ENCODE peak calls at places on chromosome 11, in five cellular contexts. R, L, Z, M and V are unnamed samples. For H3K4me1, the result is how much of the 10 kb centered on the place peaks cover.

GRCh38 chr11:86122773-86123172 is 53.9 kb upstream of the PICALM start:
- DNase-seq in R (no peak), L (no peak), Z (no peak), M (no peak), V (no peak)

GRCh38 chr11:120985718-120986569 is 38.0 kb upstream of the TBCEL start:
- DNase-seq in R (peak), L (no peak), Z (peak), M (peak), V (peak)

GRCh38 chr11:38169286-38169685 is 1571.2 kb upstream of the RAG2 start:
- DNase-seq in R (no peak), L (no peak), Z (no peak), M (no peak), V (no peak)

GRCh38 chr11:76854709-76855108 is 6.0 kb upstream of the ACER3 start:
- DNase-seq in R (no peak), L (no peak), Z (no peak), M (no peak), V (no peak)

GRCh38 chr11:43447124-43447523 is 88.4 kb downstream of the TTC17 start:
- DNase-seq in R (no peak), L (no peak), Z (no peak), M (no peak), V (no peak)

GRCh38 chr11:10371926-10372641 is 67.2 kb downstream of the ADM start:
- DNase-seq in R (no peak), L (no peak), Z (no peak), M (no peak), V (no peak)

GRCh38 chr11:36186340-36186739 is 102.9 kb downstream of the COMMD9 start:
- DNase-seq in R (no peak), L (no peak), Z (no peak), M (no peak), V (no peak)

GRCh38 chr11:70135142-70136132 is 57.3 kb downstream of the ANO1 start:
- DNase-seq in R (no peak), L (no peak), Z (no peak), M (no peak), V (no peak)

GRCh38 chr11:11584446-11584810 is 37.4 kb downstream of the GALNT18 start:
- DNase-seq in R (no peak), L (no peak), Z (no peak), M (no peak), V (no peak)

GRCh38 chr11:15793032-15793996 is 563.0 kb downstream of the SOX6 start:
- DNase-seq in R (no peak), L (no peak), Z (no peak), M (no peak), V (no peak)

GRCh38 chr11:72724021-72724561 is 28.1 kb downstream of the ARAP1 start:
- DNase-seq in R (no peak), L (no peak), Z (no peak), M (no peak), V (no peak)

GRCh38 chr11:29750392-29750791 is 266.4 kb downstream of the KCNA4 start:
- DNase-seq in R (no peak), L (no peak), Z (no peak), M (no peak), V (no peak)

GRCh38 chr11:29679996-29680395 is 336.8 kb downstream of the KCNA4 start:
- DNase-seq in R (no peak), L (no peak), Z (no peak), M (no peak), V (no peak)

GRCh38 chr11:2862950-2863618 is 22.5 kb downstream of the CDKN1C start:
- DNase-seq in R (no peak), L (no peak), Z (no peak), M (no peak), V (no peak)

GRCh38 chr11:45517171-45517770 is 148.2 kb downstream of the CHST1 start:
- DNase-seq in R (no peak), L (no peak), Z (no peak), M (no peak), V (no peak)

GRCh38 chr11:62889484-62890437 is 9.1 kb downstream of the SLC3A2 start:
- DNase-seq in R (no peak), L (no peak), Z (no peak), M (no peak), V (peak)
- H3K4me1 ChIP-seq in R (under half), L (under half), Z (under half), M (under half), V (half or more)

GRCh38 chr11:32259641-32260081 is 168.8 kb downstream of the RCN1 start:
- DNase-seq in R (no peak), L (no peak), Z (peak), M (no peak), V (peak)
- H3K4me3 ChIP-seq in R (no peak), L (no peak), Z (no peak), M (no peak), V (no peak)

GRCh38 chr11:65183201-65183891 is 1.6 kb downstream of the CAPN1 start:
- DNase-seq in R (no peak), L (no peak), Z (peak), M (no peak), V (no peak)
- H3K4me1 ChIP-seq in R (under half), L (under half), Z (under half), M (under half), V (under half)

GRCh38 chr11:124751741-124752470 is at the start of gene VSIG2:
- DNase-seq in R (no peak), L (no peak), Z (peak), M (no peak), V (no peak)
- H3K4me3 ChIP-seq in R (no peak), L (no peak), Z (peak), M (no peak), V (no peak)

GRCh38 chr11:96256604-96257003 is 86.4 kb downstream of the MAML2 start:
- DNase-seq in R (no peak), L (no peak), Z (no peak), M (no peak), V (no peak)
- H3K4me1 ChIP-seq in R (half or more), L (under half), Z (half or more), M (half or more), V (under half)

GRCh38 chr11:35146074-35146521 is 7.1 kb downstream of the CD44 start:
- DNase-seq in R (no peak), L (no peak), Z (no peak), M (peak), V (no peak)
- H3K4me3 ChIP-seq in R (no peak), L (no peak), Z (no peak), M (peak), V (no peak)

DNA sequence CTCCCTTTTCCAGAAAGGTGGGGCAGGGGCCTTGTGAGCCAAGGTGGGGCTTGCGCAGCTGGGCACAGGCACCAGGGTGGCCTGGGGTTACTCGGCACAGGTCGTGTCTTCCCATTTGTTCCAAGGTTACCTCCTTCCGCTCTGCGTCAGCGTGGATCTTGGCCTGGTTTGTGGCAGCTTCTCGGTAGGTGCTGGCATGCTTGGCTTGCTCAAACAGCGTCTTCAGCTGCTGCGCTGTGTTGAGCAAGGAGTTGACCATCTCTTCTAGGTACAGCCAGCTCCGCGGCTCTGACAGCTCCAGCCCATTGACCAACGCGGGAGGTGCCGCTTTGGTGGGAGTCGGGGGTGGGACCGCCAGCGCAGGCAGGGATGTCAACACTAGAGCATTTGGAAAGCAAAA is 20.6 kb downstream of the DEAF1 start:
- DNase-seq in R (no peak), L (no peak), Z (no peak), M (no peak), V (no peak)
- H3K4me1 ChIP-seq in R (under half), L (under half), Z (under half), M (under half), V (under half)

GRCh38 chr11:126734752-126735151 is 265.8 kb downstream of the KIRREL3 start:
- DNase-seq in R (no peak), L (no peak), Z (no peak), M (no peak), V (no peak)

GRCh38 chr11:126733685-126734084 is 266.9 kb downstream of the KIRREL3 start:
- DNase-seq in R (no peak), L (no peak), Z (no peak), M (no peak), V (no peak)

GRCh38 chr11:126736682-126737404 is 263.7 kb downstream of the KIRREL3 start:
- DNase-seq in R (no peak), L (no peak), Z (no peak), M (no peak), V (no peak)

GRCh38 chr11:126731526-126731925 is 269.0 kb downstream of the KIRREL3 start:
- DNase-seq in R (no peak), L (no peak), Z (no peak), M (no peak), V (no peak)

DNA sequence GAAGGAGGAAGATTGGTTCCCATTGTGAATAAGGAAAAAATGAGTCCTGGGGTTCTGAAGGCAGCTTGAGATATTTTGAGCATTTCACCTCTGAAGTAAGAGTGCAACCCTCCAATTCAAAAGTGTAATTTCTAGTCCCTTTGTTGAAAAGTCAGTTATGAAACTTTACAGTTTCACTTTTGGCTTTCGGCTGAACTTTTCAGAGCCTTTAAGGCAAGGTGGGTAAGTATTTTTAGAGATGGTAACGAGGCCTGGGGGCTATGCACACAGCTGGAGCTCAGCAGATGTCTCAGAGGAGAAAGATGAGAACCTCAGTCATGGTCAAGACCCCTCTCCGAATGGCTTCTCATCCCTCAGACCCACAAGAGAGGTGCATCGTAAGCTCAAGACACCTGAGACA is 267.6 kb downstream of the KIRREL3 start:
- DNase-seq in R (no peak), L (no peak), Z (no peak), M (no peak), V (no peak)
- H3K4me3 ChIP-seq in R (no peak), L (no peak), Z (no peak), M (no peak), V (no peak)

GRCh38 chr11:47443817-47444216 is 5.1 kb downstream of the RAPSN start:
- DNase-seq in R (no peak), L (no peak), Z (no peak), M (no peak), V (no peak)
- H3K4me1 ChIP-seq in R (under half), L (under half), Z (under half), M (under half), V (under half)

GRCh38 chr11:62217191-62217748 is 8.8 kb downstream of the SCGB2A1 start:
- DNase-seq in R (no peak), L (no peak), Z (no peak), M (no peak), V (peak)
- H3K4me3 ChIP-seq in R (no peak), L (no peak), Z (no peak), M (no peak), V (no peak)